ENCODE peak calls at places on chromosome 5, in nine cellular contexts. One of them, this sample, is unnamed. For H3K4me1, the result is how much of the 10 kb centered on the place peaks cover.

GRCh38 chr5:134019636-134020035 is 14.9 kb upstream of the VDAC1 start:
- DNase-seq in MM.1S: no peak
- DNase-seq in Karpas-422: no peak
- DNase-seq in IMR-90: no peak
- DNase-seq in PC-9: peak
- DNase-seq in OCI-LY7: no peak
- DNase-seq in A673: no peak
- DNase-seq in CD8-positive, alpha-beta T cell: no peak
- DNase-seq in aorta: no peak
- DNase-seq in this sample: no peak

GRCh38 chr5:78287833-78288232 is 6.7 kb downstream of the AP3B1 start:
- DNase-seq in A673: peak
- DNase-seq in PC-9: no peak
- DNase-seq in aorta: no peak
- DNase-seq in CD8-positive, alpha-beta T cell: no peak
- DNase-seq in Karpas-422: no peak
- DNase-seq in OCI-LY7: no peak
- DNase-seq in MM.1S: no peak
- DNase-seq in IMR-90: peak
- DNase-seq in this sample: peak

GRCh38 chr5:435961-436640 is 6.9 kb upstream of the EXOC3 start:
- DNase-seq in OCI-LY7: no peak
- DNase-seq in MM.1S: no peak
- DNase-seq in aorta: peak
- DNase-seq in Karpas-422: peak
- DNase-seq in PC-9: no peak
- DNase-seq in CD8-positive, alpha-beta T cell: no peak
- DNase-seq in A673: peak
- DNase-seq in IMR-90: peak
- DNase-seq in this sample: no peak

GRCh38 chr5:180159756-180160155 is 49.3 kb downstream of the RASGEF1C start:
- DNase-seq in PC-9: no peak
- DNase-seq in A673: no peak
- DNase-seq in Karpas-422: no peak
- DNase-seq in OCI-LY7: no peak
- DNase-seq in aorta: no peak
- DNase-seq in IMR-90: peak
- DNase-seq in MM.1S: no peak
- DNase-seq in CD8-positive, alpha-beta T cell: no peak
- DNase-seq in this sample: no peak

GRCh38 chr5:112240011-112240410 is 179.1 kb downstream of the EPB41L4A start:
- DNase-seq in MM.1S: no peak
- DNase-seq in Karpas-422: no peak
- DNase-seq in OCI-LY7: no peak
- DNase-seq in aorta: no peak
- DNase-seq in A673: no peak
- DNase-seq in IMR-90: peak
- DNase-seq in PC-9: peak
- DNase-seq in CD8-positive, alpha-beta T cell: no peak
- DNase-seq in this sample: no peak

GRCh38 chr5:55440188-55440646 is 94.5 kb downstream of the PLPP1 start:
- DNase-seq in aorta: no peak
- DNase-seq in CD8-positive, alpha-beta T cell: no peak
- DNase-seq in OCI-LY7: no peak
- DNase-seq in Karpas-422: no peak
- DNase-seq in A673: peak
- DNase-seq in MM.1S: no peak
- DNase-seq in PC-9: no peak
- DNase-seq in IMR-90: peak
- DNase-seq in this sample: no peak

GRCh38 chr5:103461223-103461622 is 101.4 kb downstream of the NUDT12 start:
- DNase-seq in A673: no peak
- DNase-seq in CD8-positive, alpha-beta T cell: no peak
- DNase-seq in MM.1S: no peak
- DNase-seq in Karpas-422: no peak
- DNase-seq in aorta: no peak
- DNase-seq in OCI-LY7: no peak
- DNase-seq in PC-9: peak
- DNase-seq in IMR-90: peak
- DNase-seq in this sample: no peak

GRCh38 chr5:127586811-127587210 is 62.1 kb upstream of the CTXN3 start:
- DNase-seq in IMR-90: no peak
- DNase-seq in PC-9: no peak
- DNase-seq in OCI-LY7: no peak
- DNase-seq in CD8-positive, alpha-beta T cell: no peak
- DNase-seq in MM.1S: no peak
- DNase-seq in aorta: no peak
- DNase-seq in Karpas-422: no peak
- DNase-seq in A673: no peak
- DNase-seq in this sample: no peak

GRCh38 chr5:115601709-115602584 is at the start of gene TICAM2:
- DNase-seq in Karpas-422: peak
- DNase-seq in CD8-positive, alpha-beta T cell: peak
- DNase-seq in PC-9: no peak
- DNase-seq in A673: peak
- DNase-seq in IMR-90: peak
- DNase-seq in OCI-LY7: peak
- DNase-seq in aorta: peak
- DNase-seq in MM.1S: peak
- DNase-seq in this sample: no peak

GRCh38 chr5:92945630-92946097 is 635.4 kb downstream of the NR2F1-AS1 start:
- DNase-seq in Karpas-422: no peak
- DNase-seq in MM.1S: no peak
- DNase-seq in aorta: no peak
- DNase-seq in IMR-90: peak
- DNase-seq in A673: no peak
- DNase-seq in OCI-LY7: no peak
- DNase-seq in CD8-positive, alpha-beta T cell: no peak
- DNase-seq in PC-9: no peak
- DNase-seq in this sample: no peak

GRCh38 chr5:62284946-62285891 is 20.8 kb upstream of the KIF2A start:
- DNase-seq in OCI-LY7: no peak
- DNase-seq in Karpas-422: no peak
- DNase-seq in IMR-90: no peak
- DNase-seq in PC-9: no peak
- DNase-seq in MM.1S: no peak
- DNase-seq in CD8-positive, alpha-beta T cell: no peak
- DNase-seq in A673: no peak
- DNase-seq in aorta: no peak
- DNase-seq in this sample: no peak

GRCh38 chr5:10876345-10876744 is 115.3 kb upstream of the DAP start:
- DNase-seq in OCI-LY7: no peak
- DNase-seq in CD8-positive, alpha-beta T cell: no peak
- DNase-seq in MM.1S: no peak
- DNase-seq in aorta: no peak
- DNase-seq in IMR-90: no peak
- DNase-seq in Karpas-422: peak
- DNase-seq in A673: no peak
- DNase-seq in PC-9: no peak
- DNase-seq in this sample: no peak

GRCh38 chr5:61280205-61280604 is 51.9 kb upstream of the ZSWIM6 start:
- DNase-seq in CD8-positive, alpha-beta T cell: no peak
- DNase-seq in A673: peak
- DNase-seq in OCI-LY7: no peak
- DNase-seq in IMR-90: peak
- DNase-seq in PC-9: peak
- DNase-seq in aorta: no peak
- DNase-seq in MM.1S: no peak
- DNase-seq in Karpas-422: peak
- DNase-seq in this sample: no peak

GRCh38 chr5:88678780-88679491 is 204.0 kb downstream of the MEF2C start:
- DNase-seq in A673: no peak
- DNase-seq in Karpas-422: no peak
- DNase-seq in MM.1S: no peak
- DNase-seq in aorta: no peak
- DNase-seq in CD8-positive, alpha-beta T cell: no peak
- DNase-seq in IMR-90: no peak
- DNase-seq in PC-9: no peak
- DNase-seq in OCI-LY7: no peak
- DNase-seq in this sample: no peak

GRCh38 chr5:151447174-151448037 is at the start of gene SLC36A1:
- DNase-seq in IMR-90: peak
- DNase-seq in aorta: peak
- DNase-seq in A673: peak
- DNase-seq in CD8-positive, alpha-beta T cell: peak
- DNase-seq in PC-9: peak
- DNase-seq in MM.1S: peak
- DNase-seq in Karpas-422: peak
- DNase-seq in OCI-LY7: peak
- DNase-seq in this sample: peak

GRCh38 chr5:151450605-151451004 is 3.2 kb downstream of the SLC36A1 start:
- DNase-seq in PC-9: no peak
- DNase-seq in aorta: no peak
- DNase-seq in OCI-LY7: no peak
- DNase-seq in Karpas-422: no peak
- DNase-seq in A673: no peak
- DNase-seq in CD8-positive, alpha-beta T cell: no peak
- DNase-seq in MM.1S: no peak
- DNase-seq in IMR-90: peak
- DNase-seq in this sample: no peak

GRCh38 chr5:151448038-151448985 is 909 bp downstream of the SLC36A1 start:
- DNase-seq in OCI-LY7: peak
- DNase-seq in A673: peak
- DNase-seq in PC-9: peak
- DNase-seq in Karpas-422: peak
- DNase-seq in MM.1S: peak
- DNase-seq in CD8-positive, alpha-beta T cell: peak
- DNase-seq in IMR-90: no peak
- DNase-seq in aorta: no peak
- DNase-seq in this sample: peak

GRCh38 chr5:151449836-151450235 is 2.4 kb downstream of the SLC36A1 start:
- DNase-seq in MM.1S: no peak
- DNase-seq in Karpas-422: no peak
- DNase-seq in CD8-positive, alpha-beta T cell: no peak
- DNase-seq in aorta: no peak
- DNase-seq in PC-9: no peak
- DNase-seq in A673: no peak
- DNase-seq in IMR-90: no peak
- DNase-seq in OCI-LY7: no peak
- DNase-seq in this sample: no peak

GRCh38 chr5:151449288-151449687 is 1.9 kb downstream of the SLC36A1 start:
- DNase-seq in CD8-positive, alpha-beta T cell: no peak
- DNase-seq in MM.1S: no peak
- DNase-seq in A673: no peak
- DNase-seq in OCI-LY7: no peak
- DNase-seq in IMR-90: no peak
- DNase-seq in PC-9: no peak
- DNase-seq in aorta: no peak
- DNase-seq in Karpas-422: no peak
- DNase-seq in this sample: no peak
- H3K4me1 ChIP-seq in CD8-positive, alpha-beta T cell: under half
- H3K4me1 ChIP-seq in MM.1S: under half
- H3K4me1 ChIP-seq in A673: under half
- H3K4me1 ChIP-seq in OCI-LY7: under half
- H3K4me1 ChIP-seq in IMR-90: under half
- H3K4me1 ChIP-seq in PC-9: under half
- H3K4me1 ChIP-seq in aorta: under half
- H3K4me1 ChIP-seq in Karpas-422: under half
- H3K4me1 ChIP-seq in this sample: under half

GRCh38 chr5:1875843-1876671 is 6.7 kb downstream of the IRX4 start:
- DNase-seq in OCI-LY7: no peak
- DNase-seq in aorta: no peak
- DNase-seq in Karpas-422: no peak
- DNase-seq in CD8-positive, alpha-beta T cell: no peak
- DNase-seq in A673: no peak
- DNase-seq in PC-9: no peak
- DNase-seq in MM.1S: no peak
- DNase-seq in IMR-90: no peak
- DNase-seq in this sample: no peak

GRCh38 chr5:1875481-1875842 is 7.3 kb downstream of the IRX4 start:
- DNase-seq in OCI-LY7: no peak
- DNase-seq in aorta: no peak
- DNase-seq in CD8-positive, alpha-beta T cell: no peak
- DNase-seq in Karpas-422: no peak
- DNase-seq in IMR-90: no peak
- DNase-seq in A673: no peak
- DNase-seq in PC-9: no peak
- DNase-seq in MM.1S: no peak
- DNase-seq in this sample: no peak

GRCh38 chr5:1873242-1873959 is 9.3 kb downstream of the IRX4 start:
- DNase-seq in A673: no peak
- DNase-seq in MM.1S: no peak
- DNase-seq in PC-9: no peak
- DNase-seq in aorta: no peak
- DNase-seq in Karpas-422: no peak
- DNase-seq in CD8-positive, alpha-beta T cell: no peak
- DNase-seq in IMR-90: no peak
- DNase-seq in OCI-LY7: no peak
- DNase-seq in this sample: no peak

GRCh38 chr5:1874348-1874747 is 8.4 kb downstream of the IRX4 start:
- DNase-seq in PC-9: no peak
- DNase-seq in Karpas-422: peak
- DNase-seq in aorta: no peak
- DNase-seq in OCI-LY7: peak
- DNase-seq in CD8-positive, alpha-beta T cell: no peak
- DNase-seq in MM.1S: no peak
- DNase-seq in A673: no peak
- DNase-seq in IMR-90: no peak
- DNase-seq in this sample: no peak

DNA sequence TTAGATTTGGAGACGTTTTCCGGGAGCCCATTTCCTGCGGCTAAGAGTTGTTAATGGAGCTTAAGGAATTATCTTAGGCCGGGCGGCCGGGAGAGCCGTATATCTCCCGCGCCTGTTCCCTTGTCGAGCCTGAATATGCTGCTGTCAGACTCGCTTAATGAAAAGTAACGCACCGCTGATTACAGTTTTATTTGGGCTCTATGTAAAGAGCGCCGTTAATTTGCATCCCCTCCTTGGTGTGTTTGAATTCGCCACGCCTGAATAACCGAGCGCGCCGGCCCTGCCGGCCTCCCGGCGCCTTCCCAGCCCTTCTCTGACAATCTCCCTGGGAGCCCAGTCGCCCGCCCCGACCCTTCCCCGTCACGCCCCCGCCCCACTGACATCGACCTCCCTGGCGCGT is 7.9 kb downstream of the IRX4 start:
- DNase-seq in A673: peak
- DNase-seq in MM.1S: no peak
- DNase-seq in CD8-positive, alpha-beta T cell: no peak
- DNase-seq in Karpas-422: peak
- DNase-seq in IMR-90: no peak
- DNase-seq in aorta: no peak
- DNase-seq in PC-9: no peak
- DNase-seq in OCI-LY7: peak
- DNase-seq in this sample: peak
- H3K4me3 ChIP-seq in A673: no peak
- H3K4me3 ChIP-seq in MM.1S: no peak
- H3K4me3 ChIP-seq in CD8-positive, alpha-beta T cell: no peak
- H3K4me3 ChIP-seq in Karpas-422: peak
- H3K4me3 ChIP-seq in IMR-90: no peak
- H3K4me3 ChIP-seq in aorta: no peak
- H3K4me3 ChIP-seq in PC-9: no peak
- H3K4me3 ChIP-seq in OCI-LY7: peak
- H3K4me3 ChIP-seq in this sample: no peak

GRCh38 chr5:157917909-157918809 is 59.2 kb upstream of the CLINT1 start:
- DNase-seq in IMR-90: peak
- DNase-seq in OCI-LY7: peak
- DNase-seq in A673: peak
- DNase-seq in Karpas-422: peak
- DNase-seq in PC-9: peak
- DNase-seq in MM.1S: peak
- DNase-seq in aorta: peak
- DNase-seq in CD8-positive, alpha-beta T cell: peak
- DNase-seq in this sample: peak
- H3K4me1 ChIP-seq in IMR-90: under half
- H3K4me1 ChIP-seq in OCI-LY7: half or more
- H3K4me1 ChIP-seq in A673: under half
- H3K4me1 ChIP-seq in Karpas-422: under half
- H3K4me1 ChIP-seq in PC-9: under half
- H3K4me1 ChIP-seq in MM.1S: under half
- H3K4me1 ChIP-seq in aorta: under half
- H3K4me1 ChIP-seq in CD8-positive, alpha-beta T cell: under half
- H3K4me1 ChIP-seq in this sample: half or more

GRCh38 chr5:178112545-178112944 is 787 bp upstream of the N4BP3 start:
- DNase-seq in MM.1S: no peak
- DNase-seq in A673: no peak
- DNase-seq in IMR-90: no peak
- DNase-seq in Karpas-422: no peak
- DNase-seq in CD8-positive, alpha-beta T cell: no peak
- DNase-seq in PC-9: no peak
- DNase-seq in aorta: no peak
- DNase-seq in OCI-LY7: no peak
- DNase-seq in this sample: no peak
- H3K4me3 ChIP-seq in MM.1S: no peak
- H3K4me3 ChIP-seq in A673: peak
- H3K4me3 ChIP-seq in IMR-90: no peak
- H3K4me3 ChIP-seq in Karpas-422: no peak
- H3K4me3 ChIP-seq in CD8-positive, alpha-beta T cell: no peak
- H3K4me3 ChIP-seq in PC-9: peak
- H3K4me3 ChIP-seq in aorta: no peak
- H3K4me3 ChIP-seq in OCI-LY7: peak
- H3K4me3 ChIP-seq in this sample: no peak

This sample was measured in HAP-1.